ENCODE peak calls at places on chromosomes 16 and 17, in eight cellular contexts. V, G, T, H, Q, I, Z and K are unnamed samples.

GRCh38 chr17:39094607-39095308 is 56.7 kb downstream of the PLXDC1 start:
- DNase-seq in H (no peak), V (no peak), T (no peak), G (peak; percentile 34), Q (peak; percentile 29), Z (peak; percentile 22), I (no peak), K (no peak)

GRCh38 chr16:14354561-14355351 is 275.3 kb downstream of the PARN start:
- DNase-seq in T (no peak), G (no peak), V (no peak), I (no peak), Q (peak; percentile 17), Z (no peak), H (peak; percentile 23), K (no peak)

GRCh38 chr17:1661045-1661444 is 11.4 kb upstream of the RILP start:
- DNase-seq in I (no peak), Z (no peak), V (no peak), G (no peak), H (no peak), T (no peak), Q (no peak), K (no peak)

GRCh38 chr16:50441758-50442157 is 73.0 kb upstream of the BRD7 start:
- DNase-seq in I (no peak), T (no peak), G (no peak), V (no peak), Z (no peak), H (no peak), Q (no peak), K (no peak)

GRCh38 chr17:45451131-45451530 is 18.5 kb upstream of the ARHGAP27 start:
- DNase-seq in Z (no peak), T (no peak), V (no peak), I (no peak), Q (no peak), H (no peak), G (no peak), K (no peak)

GRCh38 chr16:2501938-2502900 is 11.5 kb upstream of the ATP6V0C start:
- DNase-seq in T (no peak), I (no peak), Z (no peak), Q (no peak), H (no peak), V (no peak), G (no peak), K (no peak)

GRCh38 chr17:37848690-37849616 is 75.3 kb upstream of the TBC1D3K start:
- DNase-seq in Z (no peak), H (peak; percentile 93), T (no peak), Q (no peak), G (no peak), V (no peak), I (no peak), K (no peak)

GRCh38 chr17:46947236-46947635 is 24.3 kb downstream of the GOSR2 start:
- DNase-seq in Q (no peak), G (no peak), I (no peak), V (no peak), Z (no peak), T (no peak), H (no peak), K (no peak)

GRCh38 chr16:67191410-67191994 is 453 bp upstream of the E2F4 start:
- DNase-seq in G (no peak), I (no peak), V (no peak), Q (no peak), T (no peak), Z (no peak), H (no peak), K (no peak)

GRCh38 chr16:1427473-1428461 is 3.1 kb upstream of the PERCC1 start:
- DNase-seq in T (no peak), H (no peak), Q (no peak), G (no peak), Z (no peak), I (no peak), V (no peak), K (no peak)

GRCh38 chr17:1055751-1056645 is 59.1 kb downstream of the TIMM22 start:
- DNase-seq in Z (peak; percentile 41), G (peak; percentile 18), T (peak; percentile 47), Q (peak; percentile 55), I (peak; percentile 57), V (no peak), H (peak; percentile 27), K (peak; percentile 28)

GRCh38 chr17:50051082-50051576 is 4.8 kb upstream of the ITGA3 start:
- DNase-seq in T (no peak), Q (no peak), G (peak; percentile 15), Z (no peak), H (peak; percentile 93), I (no peak), V (no peak), K (no peak)

GRCh38 chr17:82077617-82078358 is 12.2 kb upstream of the DUS1L start:
- DNase-seq in V (no peak), I (no peak), Q (no peak), T (no peak), G (peak; percentile 7), Z (no peak), H (no peak), K (no peak)

GRCh38 chr17:48498168-48498840 is 32.5 kb downstream of the HOXB1 start:
- DNase-seq in Q (no peak), G (no peak), V (no peak), H (no peak), Z (no peak), I (no peak), T (no peak), K (no peak)

GRCh38 chr17:43360376-43360738 is 38.4 kb upstream of the ARL4D start:
- DNase-seq in I (no peak), V (no peak), Z (peak; percentile 72), T (no peak), G (peak; percentile 58), Q (peak; percentile 69), H (no peak), K (peak; percentile 56)

GRCh38 chr16:14600164-14600563 is 29.9 kb downstream of the PARN start:
- DNase-seq in T (peak; percentile 18), G (no peak), V (no peak), Z (no peak), I (no peak), Q (peak; percentile 52), H (no peak), K (no peak)

GRCh38 chr17:31918701-31919128 is 17.2 kb upstream of the UTP6 start:
- DNase-seq in I (no peak), V (no peak), G (no peak), H (peak; percentile 14), Q (no peak), Z (no peak), T (no peak), K (no peak)

GRCh38 chr17:60615108-60615507 is 15.1 kb downstream of the PPM1D start:
- DNase-seq in H (no peak), G (no peak), T (no peak), I (no peak), V (no peak), Q (no peak), Z (no peak), K (no peak)

GRCh38 chr17:63966646-63967265 is 6.0 kb downstream of the SCN4A start:
- DNase-seq in Z (no peak), V (no peak), I (no peak), G (no peak), Q (no peak), T (no peak), H (no peak), K (no peak)

GRCh38 chr16:73529303-73530012 is 481.5 kb upstream of the ZFHX3 start:
- DNase-seq in G (no peak), I (no peak), T (no peak), H (no peak), V (no peak), Q (no peak), Z (no peak), K (no peak)

GRCh38 chr17:39687546-39688474 is at the start of gene PGAP3:
- DNase-seq in H (peak; percentile 90), T (peak; percentile 77), I (peak; percentile 87), Q (peak; percentile 95), G (peak; percentile 69), Z (peak; percentile 86), V (peak; percentile 90), K (peak; percentile 68)

GRCh38 chr16:67966549-67967182 is 1.8 kb downstream of the SLC12A4 start:
- DNase-seq in H (peak; percentile 67), V (peak; percentile 87), T (no peak), Z (no peak), I (no peak), Q (no peak), G (no peak), K (no peak)

GRCh38 chr17:73481672-73482071 is 162.6 kb downstream of the SDK2 start:
- DNase-seq in H (no peak), V (no peak), Z (no peak), T (no peak), I (no peak), G (no peak), Q (no peak), K (no peak)

GRCh38 chr16:31780342-31780741 is 93.3 kb upstream of the ZNF267 start:
- DNase-seq in H (no peak), G (no peak), T (no peak), Z (no peak), I (no peak), V (no peak), Q (no peak), K (no peak)
- H3K9me3 ChIP-seq in H (peaks cover 16% of the 10 kb centered on the region), G (peaks cover 68% of the 10 kb centered on the region), T (peaks cover 44% of the 10 kb centered on the region), Z (peaks cover 58% of the 10 kb centered on the region), I (no peaks in the 10 kb centered on the region), V (peaks cover 86% of the 10 kb centered on the region), Q (peaks cover 95% of the 10 kb centered on the region), K (peaks cover 19% of the 10 kb centered on the region)

GRCh38 chr16:84596161-84596560 is 21.7 kb downstream of the COTL1 start:
- DNase-seq in H (no peak), G (no peak), I (no peak), V (no peak), Z (no peak), T (no peak), Q (no peak), K (no peak)
- H3K9me3 ChIP-seq in H (no peaks in the 10 kb centered on the region), G (no peaks in the 10 kb centered on the region), I (no peaks in the 10 kb centered on the region), V (no peaks in the 10 kb centered on the region), Z (no peaks in the 10 kb centered on the region), T (no peaks in the 10 kb centered on the region), Q (no peaks in the 10 kb centered on the region), K (no peaks in the 10 kb centered on the region)

GRCh38 chr17:76417499-76418143 is 33.2 kb downstream of the SPHK1 start:
- DNase-seq in I (no peak), G (no peak), Z (no peak), Q (peak; percentile 27), V (peak; percentile 31), T (no peak), H (no peak), K (no peak)

GRCh38 chr17:76416447-76416846 is 32.0 kb downstream of the SPHK1 start:
- DNase-seq in H (no peak), T (no peak), I (no peak), V (peak; percentile 47), G (no peak), Q (no peak), Z (no peak), K (no peak)

GRCh38 chr17:76415786-76416185 is 31.4 kb downstream of the SPHK1 start:
- DNase-seq in Q (no peak), Z (no peak), H (no peak), V (no peak), I (no peak), G (no peak), T (no peak), K (no peak)

GRCh38 chr17:76416899-76417298 is 32.5 kb downstream of the SPHK1 start:
- DNase-seq in T (no peak), V (peak; percentile 24), Z (no peak), Q (no peak), H (no peak), G (no peak), I (no peak), K (no peak)

GRCh38 chr17:76414334-76415295 is 30.2 kb downstream of the SPHK1 start:
- DNase-seq in T (no peak), G (no peak), Z (peak; percentile 20), H (no peak), I (no peak), Q (peak; percentile 34), V (peak; percentile 75), K (no peak)
- H3K9me3 ChIP-seq in T (no peaks in the 10 kb centered on the region), G (no peaks in the 10 kb centered on the region), Z (no peaks in the 10 kb centered on the region), H (no peaks in the 10 kb centered on the region), I (no peaks in the 10 kb centered on the region), Q (no peaks in the 10 kb centered on the region), V (no peaks in the 10 kb centered on the region), K (no peaks in the 10 kb centered on the region)

GRCh38 chr16:19239756-19240155 is 45.8 kb upstream of the CLEC19A start:
- DNase-seq in Q (no peak), G (no peak), I (no peak), Z (no peak), T (no peak), V (no peak), H (no peak), K (no peak)
- H3K9me3 ChIP-seq in Q (peaks cover 12% of the 10 kb centered on the region), G (peaks cover 17% of the 10 kb centered on the region), I (peaks cover 3% of the 10 kb centered on the region), Z (peaks cover 3% of the 10 kb centered on the region), T (peaks cover 26% of the 10 kb centered on the region), V (peaks cover 12% of the 10 kb centered on the region), H (peaks cover 3% of the 10 kb centered on the region), K (no peaks in the 10 kb centered on the region)